ENCODE peak calls at places on chromosomes 16 and 17, in eight cellular contexts. One of them, this sample, is unnamed.
A peak's percentile ranks its signal among the peaks of the same experiment; 100 is the strongest.

GRCh38 chr16:77963185-77964044 is 58.9 kb upstream of the CLEC3A start:
- DNase-seq in A549: no peak
- DNase-seq in transverse colon: no peak
- DNase-seq in GM12892: no peak
- DNase-seq in esophagus squamous epithelium: no peak
- DNase-seq in heart left ventricle: no peak
- DNase-seq in body of pancreas: no peak
- DNase-seq in endothelial cell of umbilical vein: no peak
- DNase-seq in this sample: no peak

GRCh38 chr16:89420204-89420603 is 70.2 kb downstream of the ANKRD11 start:
- DNase-seq in A549: no peak
- DNase-seq in endothelial cell of umbilical vein: no peak
- DNase-seq in heart left ventricle: no peak
- DNase-seq in GM12892: no peak
- DNase-seq in body of pancreas: no peak
- DNase-seq in transverse colon: no peak
- DNase-seq in esophagus squamous epithelium: no peak
- DNase-seq in this sample: no peak

GRCh38 chr17:77264617-77265230 is 124.0 kb downstream of the SEC14L1 start:
- DNase-seq in endothelial cell of umbilical vein: no peak
- DNase-seq in body of pancreas: no peak
- DNase-seq in A549: no peak
- DNase-seq in transverse colon: no peak
- DNase-seq in GM12892: no peak
- DNase-seq in esophagus squamous epithelium: no peak
- DNase-seq in heart left ventricle: no peak
- DNase-seq in this sample: no peak

GRCh38 chr16:49455991-49456745 is 82.6 kb downstream of the C16orf78 start:
- DNase-seq in esophagus squamous epithelium: no peak
- DNase-seq in A549: no peak
- DNase-seq in endothelial cell of umbilical vein: no peak
- DNase-seq in body of pancreas: no peak
- DNase-seq in GM12892: no peak
- DNase-seq in transverse colon: no peak
- DNase-seq in heart left ventricle: no peak
- DNase-seq in this sample: no peak

GRCh38 chr17:14374268-14374667 is 73.4 kb downstream of the HS3ST3B1 start:
- DNase-seq in A549: no peak
- DNase-seq in heart left ventricle: no peak
- DNase-seq in body of pancreas: no peak
- DNase-seq in transverse colon: no peak
- DNase-seq in GM12892: no peak
- DNase-seq in endothelial cell of umbilical vein: no peak
- DNase-seq in esophagus squamous epithelium: no peak
- DNase-seq in this sample: no peak

GRCh38 chr16:1003551-1004347 is 22.2 kb downstream of the SOX8 start:
- DNase-seq in body of pancreas: no peak
- DNase-seq in heart left ventricle: no peak
- DNase-seq in GM12892: no peak
- DNase-seq in esophagus squamous epithelium: no peak
- DNase-seq in A549: no peak
- DNase-seq in endothelial cell of umbilical vein: peak; percentile 8
- DNase-seq in transverse colon: no peak
- DNase-seq in this sample: peak; percentile 71

GRCh38 chr17:42387221-42387657 is 1.0 kb downstream of the STAT3 start:
- DNase-seq in A549: no peak
- DNase-seq in endothelial cell of umbilical vein: peak; percentile 64
- DNase-seq in GM12892: no peak
- DNase-seq in esophagus squamous epithelium: no peak
- DNase-seq in transverse colon: no peak
- DNase-seq in body of pancreas: peak; percentile 54
- DNase-seq in heart left ventricle: no peak
- DNase-seq in this sample: no peak

GRCh38 chr17:77540531-77540930 is 399.8 kb downstream of the SEC14L1 start:
- DNase-seq in heart left ventricle: no peak
- DNase-seq in A549: no peak
- DNase-seq in esophagus squamous epithelium: no peak
- DNase-seq in endothelial cell of umbilical vein: no peak
- DNase-seq in body of pancreas: no peak
- DNase-seq in GM12892: no peak
- DNase-seq in transverse colon: no peak
- DNase-seq in this sample: no peak

GRCh38 chr16:21599994-21600773 is 807 bp downstream of the METTL9 start:
- DNase-seq in endothelial cell of umbilical vein: peak; percentile 59
- DNase-seq in GM12892: no peak
- DNase-seq in heart left ventricle: peak; percentile 15
- DNase-seq in body of pancreas: peak; percentile 22
- DNase-seq in transverse colon: no peak
- DNase-seq in A549: peak; percentile 27
- DNase-seq in esophagus squamous epithelium: no peak
- DNase-seq in this sample: peak; percentile 19

GRCh38 chr17:17837966-17838962 is 1.5 kb upstream of the SREBF1 start:
- DNase-seq in A549: peak; percentile 85
- DNase-seq in endothelial cell of umbilical vein: peak; percentile 59
- DNase-seq in esophagus squamous epithelium: no peak
- DNase-seq in body of pancreas: peak; percentile 87
- DNase-seq in heart left ventricle: peak; percentile 84
- DNase-seq in GM12892: no peak
- DNase-seq in transverse colon: peak; percentile 64
- DNase-seq in this sample: no peak

GRCh38 chr16:10668322-10669045 is 26.2 kb downstream of the TEKT5 start:
- DNase-seq in A549: peak; percentile 54
- DNase-seq in heart left ventricle: no peak
- DNase-seq in esophagus squamous epithelium: no peak
- DNase-seq in GM12892: no peak
- DNase-seq in endothelial cell of umbilical vein: peak; percentile 14
- DNase-seq in transverse colon: no peak
- DNase-seq in body of pancreas: no peak
- DNase-seq in this sample: peak; percentile 35

GRCh38 chr16:17230932-17231581 is 239.7 kb downstream of the XYLT1 start:
- DNase-seq in heart left ventricle: no peak
- DNase-seq in esophagus squamous epithelium: no peak
- DNase-seq in A549: no peak
- DNase-seq in GM12892: no peak
- DNase-seq in body of pancreas: no peak
- DNase-seq in transverse colon: no peak
- DNase-seq in endothelial cell of umbilical vein: no peak
- DNase-seq in this sample: no peak
- TF ChIP-seq POLR2A in heart left ventricle: no peak
- TF ChIP-seq POLR2A in esophagus squamous epithelium: no peak
- TF ChIP-seq POLR2A in A549: no peak
- TF ChIP-seq POLR2A in GM12892: no peak
- TF ChIP-seq POLR2A in body of pancreas: no peak
- TF ChIP-seq POLR2A in transverse colon: no peak
- TF ChIP-seq POLR2A in endothelial cell of umbilical vein: no peak
- TF ChIP-seq POLR2A in this sample: no peak

DNA sequence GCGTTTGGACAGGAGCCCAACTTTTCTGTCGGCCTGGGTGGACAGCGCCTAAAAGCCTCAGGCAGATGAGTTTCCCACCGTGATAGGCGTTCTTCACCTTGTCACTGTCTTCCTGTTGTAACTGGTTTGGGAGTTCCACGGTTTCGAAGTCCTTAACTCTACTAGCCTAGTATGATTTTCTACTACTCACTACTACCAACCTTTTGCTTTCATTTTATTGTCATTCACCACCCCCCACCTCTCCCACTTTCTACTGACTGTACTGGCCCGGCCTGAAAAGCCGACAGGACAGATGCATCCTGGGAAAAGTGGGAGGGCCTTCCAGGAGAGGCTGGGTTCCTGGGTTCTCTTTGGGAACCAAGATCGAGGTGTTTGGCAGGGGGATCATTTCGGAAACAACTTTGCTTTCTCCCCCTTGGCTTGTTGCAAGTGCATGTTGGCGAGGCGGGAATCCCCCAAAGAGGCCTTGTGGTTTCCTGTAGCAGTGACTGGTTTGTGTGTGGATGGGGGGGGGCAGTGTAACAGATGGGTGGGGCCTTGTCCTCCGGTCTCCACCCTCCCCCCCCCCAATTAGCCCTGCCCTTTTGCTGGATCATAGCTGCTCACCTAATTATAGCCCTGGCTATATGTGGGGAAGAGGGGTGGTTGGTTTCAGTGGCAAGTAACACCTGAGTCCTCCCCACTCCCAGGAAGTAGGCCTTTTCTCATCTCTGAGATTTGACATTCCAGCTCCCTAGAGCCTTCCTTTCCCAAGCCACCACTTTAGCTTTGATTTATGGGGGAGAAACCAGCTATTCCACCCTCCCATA is 1.4 kb downstream of the EIF5A start:
- DNase-seq in body of pancreas: peak; percentile 90
- DNase-seq in esophagus squamous epithelium: no peak
- DNase-seq in heart left ventricle: peak; percentile 80
- DNase-seq in A549: peak; percentile 89
- DNase-seq in endothelial cell of umbilical vein: peak; percentile 81
- DNase-seq in GM12892: peak; percentile 67
- DNase-seq in transverse colon: peak; percentile 89
- DNase-seq in this sample: peak; percentile 77
- TF ChIP-seq POLR2A in body of pancreas: peak; percentile 82
- TF ChIP-seq POLR2A in esophagus squamous epithelium: no peak
- TF ChIP-seq POLR2A in heart left ventricle: peak; percentile 30
- TF ChIP-seq POLR2A in A549: peak; percentile 23
- TF ChIP-seq POLR2A in endothelial cell of umbilical vein: peak; percentile 68
- TF ChIP-seq POLR2A in GM12892: peak; percentile 72
- TF ChIP-seq POLR2A in transverse colon: peak; percentile 61
- TF ChIP-seq POLR2A in this sample: no peak

GRCh38 chr17:31549525-31550388 is 158.3 kb downstream of the RAB11FIP4 start:
- DNase-seq in endothelial cell of umbilical vein: peak; percentile 92
- DNase-seq in heart left ventricle: peak; percentile 92
- DNase-seq in body of pancreas: peak; percentile 96
- DNase-seq in A549: peak; percentile 95
- DNase-seq in GM12892: peak; percentile 91
- DNase-seq in transverse colon: peak; percentile 95
- DNase-seq in esophagus squamous epithelium: peak; percentile 62
- DNase-seq in this sample: peak; percentile 79
- TF ChIP-seq POLR2A in endothelial cell of umbilical vein: peak; percentile 17
- TF ChIP-seq POLR2A in heart left ventricle: peak; percentile 68
- TF ChIP-seq POLR2A in body of pancreas: peak; percentile 67
- TF ChIP-seq POLR2A in A549: peak; percentile 63
- TF ChIP-seq POLR2A in GM12892: peak; percentile 39
- TF ChIP-seq POLR2A in transverse colon: peak; percentile 74
- TF ChIP-seq POLR2A in esophagus squamous epithelium: no peak
- TF ChIP-seq POLR2A in this sample: peak; percentile 37

DNA sequence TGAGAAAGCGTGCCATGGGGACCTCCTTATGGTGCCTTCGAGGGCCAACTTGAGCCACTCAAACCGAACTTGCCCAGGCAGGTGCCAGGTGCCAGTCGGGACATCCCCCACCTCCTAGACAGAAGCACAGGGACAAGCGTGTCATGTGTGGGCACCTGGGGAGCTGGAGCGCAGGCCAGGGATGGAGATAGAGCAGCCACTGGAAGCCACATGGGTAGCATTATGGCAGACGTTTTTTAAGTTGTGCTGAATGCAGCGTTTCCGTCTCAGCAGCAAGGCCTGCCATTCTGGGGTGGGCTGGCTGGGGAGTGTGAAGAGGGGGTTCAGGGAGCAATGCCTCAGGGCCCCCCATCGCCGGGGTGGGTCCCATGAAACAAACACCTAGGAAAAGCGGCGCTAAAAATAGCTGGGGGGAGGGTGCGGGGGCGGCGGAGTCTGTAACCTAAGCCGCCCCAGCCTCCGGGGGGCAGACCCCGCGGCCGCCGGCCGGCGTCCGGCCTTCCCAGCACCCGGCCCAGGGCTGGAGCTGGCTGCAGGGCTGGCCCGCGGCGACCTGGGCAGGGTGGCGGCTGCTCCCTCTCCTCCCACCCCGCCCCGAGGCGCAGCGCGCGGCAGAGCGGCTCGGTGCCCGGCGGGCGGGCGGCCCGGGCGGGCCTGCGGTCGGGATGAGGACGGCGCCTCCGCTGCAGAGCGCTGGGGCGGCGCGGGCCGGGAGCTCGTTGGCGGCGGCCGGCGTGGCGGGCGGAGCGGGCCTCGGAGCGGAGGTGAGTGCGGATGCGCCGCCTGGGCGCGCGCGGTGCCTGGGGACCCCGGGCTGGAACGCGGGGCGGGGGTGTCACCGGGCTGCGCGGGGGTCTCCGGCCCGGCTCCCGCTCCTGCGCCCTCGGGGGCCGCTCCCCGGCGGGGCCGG is at the start of gene ZNF469:
- DNase-seq in transverse colon: no peak
- DNase-seq in heart left ventricle: no peak
- DNase-seq in body of pancreas: no peak
- DNase-seq in A549: peak; percentile 34
- DNase-seq in endothelial cell of umbilical vein: no peak
- DNase-seq in esophagus squamous epithelium: no peak
- DNase-seq in GM12892: no peak
- DNase-seq in this sample: no peak
- TF ChIP-seq POLR2A in transverse colon: no peak
- TF ChIP-seq POLR2A in heart left ventricle: no peak
- TF ChIP-seq POLR2A in body of pancreas: no peak
- TF ChIP-seq POLR2A in A549: peak; percentile 36
- TF ChIP-seq POLR2A in endothelial cell of umbilical vein: no peak
- TF ChIP-seq POLR2A in esophagus squamous epithelium: no peak
- TF ChIP-seq POLR2A in GM12892: no peak
- TF ChIP-seq POLR2A in this sample: peak; percentile 75

DNA sequence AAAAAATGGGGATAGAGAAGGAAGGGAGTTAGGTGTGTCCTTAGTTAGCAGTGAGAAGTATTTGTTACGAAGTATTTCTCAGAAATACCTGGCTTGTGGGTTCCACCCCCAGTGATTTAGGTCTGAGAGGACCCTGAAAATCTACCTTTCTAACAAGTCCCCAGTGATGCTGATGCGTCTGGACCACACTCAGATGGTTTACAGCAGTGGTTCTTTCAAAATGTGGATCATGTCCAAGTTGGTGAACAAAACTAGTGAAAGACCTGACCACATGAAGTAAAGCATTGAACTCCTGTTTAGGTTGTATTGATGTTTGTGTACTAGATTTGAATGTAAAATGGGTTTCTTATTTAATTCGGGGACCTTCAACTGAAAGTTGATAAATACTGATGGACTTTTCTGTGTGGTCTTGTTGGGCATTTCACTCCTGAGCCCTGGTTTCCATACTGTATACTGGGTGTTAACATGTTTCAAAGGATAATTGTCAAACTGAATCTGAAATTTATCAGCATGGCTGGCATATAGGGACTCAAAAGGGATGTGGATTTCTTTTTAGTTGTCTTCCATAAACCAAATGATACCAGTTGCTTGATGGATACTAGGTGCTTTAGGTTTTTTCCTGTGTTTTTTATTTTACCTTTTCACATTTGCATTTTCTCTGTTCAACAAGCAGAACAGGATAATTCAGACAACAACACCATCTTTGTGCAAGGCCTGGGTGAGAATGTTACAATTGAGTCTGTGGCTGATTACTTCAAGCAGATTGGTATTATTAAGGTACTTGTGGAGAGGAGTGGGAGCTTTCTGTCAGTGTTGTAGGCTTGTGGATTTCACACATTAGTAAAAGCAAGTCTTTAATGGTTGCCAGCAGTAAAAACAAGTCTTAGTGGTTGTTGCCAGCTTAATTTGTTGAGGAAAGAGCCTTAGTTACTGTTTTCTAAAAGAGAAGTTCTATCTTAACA is 8.8 kb downstream of the FUS start:
- DNase-seq in GM12892: no peak
- DNase-seq in A549: no peak
- DNase-seq in endothelial cell of umbilical vein: no peak
- DNase-seq in transverse colon: no peak
- DNase-seq in body of pancreas: no peak
- DNase-seq in esophagus squamous epithelium: no peak
- DNase-seq in heart left ventricle: no peak
- DNase-seq in this sample: no peak
- TF ChIP-seq POLR2A in GM12892: no peak
- TF ChIP-seq POLR2A in A549: no peak
- TF ChIP-seq POLR2A in endothelial cell of umbilical vein: peak; percentile 30
- TF ChIP-seq POLR2A in transverse colon: no peak
- TF ChIP-seq POLR2A in body of pancreas: no peak
- TF ChIP-seq POLR2A in esophagus squamous epithelium: no peak
- TF ChIP-seq POLR2A in heart left ventricle: no peak
- TF ChIP-seq POLR2A in this sample: no peak

GRCh38 chr17:55301521-55302406 is 37.0 kb downstream of the HLF start:
- DNase-seq in transverse colon: no peak
- DNase-seq in GM12892: no peak
- DNase-seq in heart left ventricle: peak; percentile 45
- DNase-seq in body of pancreas: peak; percentile 52
- DNase-seq in endothelial cell of umbilical vein: no peak
- DNase-seq in A549: no peak
- DNase-seq in esophagus squamous epithelium: no peak
- DNase-seq in this sample: no peak
- TF ChIP-seq POLR2A in transverse colon: no peak
- TF ChIP-seq POLR2A in GM12892: no peak
- TF ChIP-seq POLR2A in heart left ventricle: no peak
- TF ChIP-seq POLR2A in body of pancreas: no peak
- TF ChIP-seq POLR2A in endothelial cell of umbilical vein: no peak
- TF ChIP-seq POLR2A in A549: no peak
- TF ChIP-seq POLR2A in esophagus squamous epithelium: no peak
- TF ChIP-seq POLR2A in this sample: no peak

This sample was measured in H54.